ENCODE peak calls at places on chromosomes 6 and 20, in nine cellular contexts. One of them, this sample, is unnamed. For H3K27me3, the result is how much of the 10 kb centered on the place peaks cover.

GRCh38 chr6:42766163-42766670 is 15.6 kb upstream of the BICRAL start:
- DNase-seq in CD8-positive, alpha-beta memory T cell: no peak
- DNase-seq in Panc1: peak
- DNase-seq in HCT116: peak
- DNase-seq in brain microvascular endothelial cell: peak
- DNase-seq in body of pancreas: no peak
- DNase-seq in IMR-90: peak
- DNase-seq in adrenal gland: no peak
- DNase-seq in cardiac muscle cell: no peak
- DNase-seq in this sample: no peak

GRCh38 chr6:113512581-113512980 is 344.6 kb upstream of the MARCKS start:
- DNase-seq in CD8-positive, alpha-beta memory T cell: no peak
- DNase-seq in Panc1: no peak
- DNase-seq in HCT116: no peak
- DNase-seq in brain microvascular endothelial cell: no peak
- DNase-seq in body of pancreas: no peak
- DNase-seq in IMR-90: no peak
- DNase-seq in adrenal gland: no peak
- DNase-seq in cardiac muscle cell: no peak
- DNase-seq in this sample: no peak

GRCh38 chr6:117346142-117346930 is 79.4 kb downstream of the ROS1 start:
- DNase-seq in CD8-positive, alpha-beta memory T cell: no peak
- DNase-seq in Panc1: no peak
- DNase-seq in HCT116: no peak
- DNase-seq in brain microvascular endothelial cell: no peak
- DNase-seq in body of pancreas: no peak
- DNase-seq in IMR-90: peak
- DNase-seq in adrenal gland: no peak
- DNase-seq in cardiac muscle cell: peak
- DNase-seq in this sample: no peak

GRCh38 chr20:8390500-8390899 is 258.4 kb downstream of the PLCB1 start:
- DNase-seq in CD8-positive, alpha-beta memory T cell: no peak
- DNase-seq in Panc1: no peak
- DNase-seq in HCT116: no peak
- DNase-seq in brain microvascular endothelial cell: no peak
- DNase-seq in body of pancreas: no peak
- DNase-seq in IMR-90: no peak
- DNase-seq in adrenal gland: no peak
- DNase-seq in cardiac muscle cell: no peak
- DNase-seq in this sample: no peak

GRCh38 chr6:39791311-39791710 is 865 bp upstream of the DAAM2 start:
- DNase-seq in CD8-positive, alpha-beta memory T cell: no peak
- DNase-seq in Panc1: no peak
- DNase-seq in HCT116: no peak
- DNase-seq in brain microvascular endothelial cell: no peak
- DNase-seq in body of pancreas: no peak
- DNase-seq in IMR-90: no peak
- DNase-seq in adrenal gland: no peak
- DNase-seq in cardiac muscle cell: no peak
- DNase-seq in this sample: no peak

GRCh38 chr20:63045991-63046390 is 39.2 kb upstream of the BHLHE23 start:
- DNase-seq in CD8-positive, alpha-beta memory T cell: peak
- DNase-seq in Panc1: no peak
- DNase-seq in HCT116: no peak
- DNase-seq in brain microvascular endothelial cell: no peak
- DNase-seq in body of pancreas: no peak
- DNase-seq in IMR-90: no peak
- DNase-seq in adrenal gland: no peak
- DNase-seq in cardiac muscle cell: no peak
- DNase-seq in this sample: no peak

GRCh38 chr6:162211022-162211421 is 516.5 kb downstream of the PRKN start:
- DNase-seq in CD8-positive, alpha-beta memory T cell: no peak
- DNase-seq in Panc1: no peak
- DNase-seq in HCT116: no peak
- DNase-seq in brain microvascular endothelial cell: no peak
- DNase-seq in body of pancreas: no peak
- DNase-seq in IMR-90: no peak
- DNase-seq in adrenal gland: no peak
- DNase-seq in cardiac muscle cell: no peak
- DNase-seq in this sample: no peak

GRCh38 chr6:45558858-45559257 is 181.1 kb upstream of the SUPT3H start:
- DNase-seq in CD8-positive, alpha-beta memory T cell: no peak
- DNase-seq in Panc1: no peak
- DNase-seq in HCT116: no peak
- DNase-seq in brain microvascular endothelial cell: no peak
- DNase-seq in body of pancreas: no peak
- DNase-seq in IMR-90: no peak
- DNase-seq in adrenal gland: no peak
- DNase-seq in cardiac muscle cell: no peak
- DNase-seq in this sample: no peak

GRCh38 chr6:78810146-78810545 is 57.2 kb upstream of the IRAK1BP1 start:
- DNase-seq in CD8-positive, alpha-beta memory T cell: no peak
- DNase-seq in Panc1: no peak
- DNase-seq in HCT116: peak
- DNase-seq in brain microvascular endothelial cell: peak
- DNase-seq in body of pancreas: no peak
- DNase-seq in IMR-90: peak
- DNase-seq in adrenal gland: no peak
- DNase-seq in cardiac muscle cell: peak
- DNase-seq in this sample: no peak

GRCh38 chr20:63321148-63321831 is 28.3 kb downstream of the COL20A1 start:
- DNase-seq in CD8-positive, alpha-beta memory T cell: peak
- DNase-seq in Panc1: no peak
- DNase-seq in HCT116: no peak
- DNase-seq in brain microvascular endothelial cell: no peak
- DNase-seq in body of pancreas: peak
- DNase-seq in IMR-90: peak
- DNase-seq in adrenal gland: no peak
- DNase-seq in cardiac muscle cell: peak
- DNase-seq in this sample: no peak

GRCh38 chr6:56335733-56336132 is 88.4 kb upstream of the COL21A1 start:
- DNase-seq in CD8-positive, alpha-beta memory T cell: no peak
- DNase-seq in Panc1: peak
- DNase-seq in HCT116: peak
- DNase-seq in brain microvascular endothelial cell: peak
- DNase-seq in body of pancreas: no peak
- DNase-seq in IMR-90: peak
- DNase-seq in adrenal gland: no peak
- DNase-seq in cardiac muscle cell: no peak
- DNase-seq in this sample: no peak

GRCh38 chr6:106979435-106979884 is 4.9 kb upstream of the CD24 start:
- DNase-seq in CD8-positive, alpha-beta memory T cell: peak
- DNase-seq in Panc1: peak
- DNase-seq in HCT116: peak
- DNase-seq in brain microvascular endothelial cell: peak
- DNase-seq in body of pancreas: peak
- DNase-seq in IMR-90: peak
- DNase-seq in adrenal gland: peak
- DNase-seq in cardiac muscle cell: peak
- DNase-seq in this sample: peak

GRCh38 chr6:135438907-135439535 is 58.5 kb downstream of the AHI1 start:
- DNase-seq in CD8-positive, alpha-beta memory T cell: no peak
- DNase-seq in Panc1: peak
- DNase-seq in HCT116: no peak
- DNase-seq in brain microvascular endothelial cell: peak
- DNase-seq in body of pancreas: no peak
- DNase-seq in IMR-90: peak
- DNase-seq in adrenal gland: no peak
- DNase-seq in cardiac muscle cell: peak
- DNase-seq in this sample: peak

GRCh38 chr20:62512812-62513211 is 37.0 kb upstream of the GATA5 start:
- DNase-seq in CD8-positive, alpha-beta memory T cell: no peak
- DNase-seq in Panc1: no peak
- DNase-seq in HCT116: no peak
- DNase-seq in brain microvascular endothelial cell: no peak
- DNase-seq in body of pancreas: no peak
- DNase-seq in IMR-90: no peak
- DNase-seq in adrenal gland: no peak
- DNase-seq in cardiac muscle cell: no peak
- DNase-seq in this sample: no peak

DNA sequence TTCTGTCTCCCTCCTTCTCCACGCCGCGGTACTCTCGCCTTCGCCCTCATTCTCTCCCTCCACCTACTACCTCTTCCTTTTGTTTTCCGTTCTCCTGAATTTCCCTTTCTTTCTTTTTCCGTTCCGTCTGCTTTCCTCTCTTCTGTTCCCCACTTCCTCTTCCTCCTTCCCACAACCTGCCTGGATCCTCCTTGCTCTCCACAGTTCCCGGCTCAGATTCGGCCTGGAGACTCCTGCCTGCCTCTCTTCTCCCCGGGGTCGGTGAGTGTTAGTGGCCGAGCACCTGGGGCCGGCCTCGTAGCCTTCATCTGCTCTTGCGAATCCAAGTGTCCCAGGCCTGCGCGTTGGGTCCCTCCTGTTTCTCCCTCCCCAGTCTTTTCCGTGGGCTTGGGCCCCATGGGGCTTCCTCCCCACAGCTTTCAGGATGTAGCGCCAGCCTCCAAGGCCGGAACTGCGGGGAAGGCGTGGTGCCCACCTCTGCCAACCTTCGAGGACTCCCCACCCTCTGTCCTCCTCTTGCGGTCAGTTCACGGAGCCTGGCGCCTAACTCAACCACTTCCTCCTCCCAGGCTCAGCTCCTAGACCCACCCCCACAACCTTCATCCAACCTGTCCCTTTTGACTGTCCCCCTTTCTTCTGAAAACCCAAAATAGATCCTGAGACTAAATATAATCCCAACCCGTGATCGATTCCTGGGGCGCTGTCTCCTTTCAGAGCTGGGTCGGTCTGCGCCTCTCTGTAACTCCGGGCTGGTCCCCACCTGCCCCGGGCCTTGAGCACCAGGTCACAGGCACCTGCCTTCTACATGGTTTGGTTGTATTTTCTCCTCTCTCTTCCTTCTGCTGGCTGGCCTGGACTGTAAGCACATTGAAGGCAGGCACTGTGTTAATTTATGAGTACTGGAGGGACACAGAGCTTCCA is 6.8 kb downstream of the NRN1 start:
- DNase-seq in CD8-positive, alpha-beta memory T cell: no peak
- DNase-seq in Panc1: no peak
- DNase-seq in HCT116: no peak
- DNase-seq in brain microvascular endothelial cell: no peak
- DNase-seq in body of pancreas: no peak
- DNase-seq in IMR-90: no peak
- DNase-seq in adrenal gland: no peak
- DNase-seq in cardiac muscle cell: no peak
- DNase-seq in this sample: no peak
- H3K4me3 ChIP-seq in CD8-positive, alpha-beta memory T cell: no peak
- H3K4me3 ChIP-seq in Panc1: no peak
- H3K4me3 ChIP-seq in HCT116: no peak
- H3K4me3 ChIP-seq in brain microvascular endothelial cell: no peak
- H3K4me3 ChIP-seq in body of pancreas: no peak
- H3K4me3 ChIP-seq in IMR-90: no peak
- H3K4me3 ChIP-seq in adrenal gland: no peak
- H3K4me3 ChIP-seq in cardiac muscle cell: no peak
- H3K4me3 ChIP-seq in this sample: no peak

DNA sequence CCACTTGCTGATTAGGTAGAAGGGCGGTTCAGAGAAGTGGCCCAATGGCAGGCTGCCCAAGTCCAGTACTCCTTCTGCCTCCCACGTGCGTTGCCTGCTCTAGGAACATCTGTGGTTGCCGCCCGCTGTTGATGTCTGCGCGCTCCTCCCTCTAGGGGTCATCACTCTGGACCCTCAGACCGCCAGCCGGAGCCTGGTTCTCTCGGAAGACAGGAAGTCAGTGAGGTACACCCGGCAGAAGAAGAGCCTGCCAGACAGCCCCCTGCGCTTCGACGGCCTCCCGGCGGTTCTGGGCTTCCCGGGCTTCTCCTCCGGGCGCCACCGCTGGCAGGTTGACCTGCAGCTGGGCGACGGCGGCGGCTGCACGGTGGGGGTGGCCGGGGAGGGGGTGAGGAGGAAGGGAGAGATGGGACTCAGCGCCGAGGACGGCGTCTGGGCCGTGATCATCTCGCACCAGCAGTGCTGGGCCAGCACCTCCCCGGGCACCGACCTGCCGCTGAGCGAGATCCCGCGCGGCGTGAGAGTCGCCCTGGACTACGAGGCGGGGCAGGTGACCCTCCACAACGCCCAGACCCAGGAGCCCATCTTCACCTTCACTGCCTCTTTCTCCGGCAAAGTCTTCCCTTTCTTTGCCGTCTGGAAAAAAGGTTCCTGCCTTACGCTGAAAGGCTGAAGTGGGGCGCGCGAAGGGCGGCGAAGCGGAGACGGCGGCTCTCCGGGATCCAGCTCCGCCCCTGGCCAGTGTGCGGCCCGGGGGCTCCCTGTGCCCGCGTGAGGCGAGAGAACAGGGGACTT is 8.5 kb downstream of the TRIM15 start:
- DNase-seq in CD8-positive, alpha-beta memory T cell: no peak
- DNase-seq in Panc1: no peak
- DNase-seq in HCT116: no peak
- DNase-seq in brain microvascular endothelial cell: peak
- DNase-seq in body of pancreas: no peak
- DNase-seq in IMR-90: no peak
- DNase-seq in adrenal gland: no peak
- DNase-seq in cardiac muscle cell: peak
- DNase-seq in this sample: no peak
- H3K27me3 ChIP-seq in CD8-positive, alpha-beta memory T cell: under half
- H3K27me3 ChIP-seq in Panc1: under half
- H3K27me3 ChIP-seq in HCT116: under half
- H3K27me3 ChIP-seq in brain microvascular endothelial cell: half or more
- H3K27me3 ChIP-seq in body of pancreas: under half
- H3K27me3 ChIP-seq in IMR-90: half or more
- H3K27me3 ChIP-seq in adrenal gland: under half
- H3K27me3 ChIP-seq in cardiac muscle cell: half or more
- H3K27me3 ChIP-seq in this sample: under half

GRCh38 chr6:90584636-90585255 is 2.1 kb downstream of the MAP3K7 start:
- DNase-seq in CD8-positive, alpha-beta memory T cell: no peak
- DNase-seq in Panc1: no peak
- DNase-seq in HCT116: no peak
- DNase-seq in brain microvascular endothelial cell: no peak
- DNase-seq in body of pancreas: no peak
- DNase-seq in IMR-90: peak
- DNase-seq in adrenal gland: no peak
- DNase-seq in cardiac muscle cell: no peak
- DNase-seq in this sample: no peak
- H3K4me3 ChIP-seq in CD8-positive, alpha-beta memory T cell: no peak
- H3K4me3 ChIP-seq in Panc1: peak
- H3K4me3 ChIP-seq in HCT116: no peak
- H3K4me3 ChIP-seq in brain microvascular endothelial cell: peak
- H3K4me3 ChIP-seq in body of pancreas: no peak
- H3K4me3 ChIP-seq in IMR-90: peak
- H3K4me3 ChIP-seq in adrenal gland: no peak
- H3K4me3 ChIP-seq in cardiac muscle cell: peak
- H3K4me3 ChIP-seq in this sample: peak

DNA sequence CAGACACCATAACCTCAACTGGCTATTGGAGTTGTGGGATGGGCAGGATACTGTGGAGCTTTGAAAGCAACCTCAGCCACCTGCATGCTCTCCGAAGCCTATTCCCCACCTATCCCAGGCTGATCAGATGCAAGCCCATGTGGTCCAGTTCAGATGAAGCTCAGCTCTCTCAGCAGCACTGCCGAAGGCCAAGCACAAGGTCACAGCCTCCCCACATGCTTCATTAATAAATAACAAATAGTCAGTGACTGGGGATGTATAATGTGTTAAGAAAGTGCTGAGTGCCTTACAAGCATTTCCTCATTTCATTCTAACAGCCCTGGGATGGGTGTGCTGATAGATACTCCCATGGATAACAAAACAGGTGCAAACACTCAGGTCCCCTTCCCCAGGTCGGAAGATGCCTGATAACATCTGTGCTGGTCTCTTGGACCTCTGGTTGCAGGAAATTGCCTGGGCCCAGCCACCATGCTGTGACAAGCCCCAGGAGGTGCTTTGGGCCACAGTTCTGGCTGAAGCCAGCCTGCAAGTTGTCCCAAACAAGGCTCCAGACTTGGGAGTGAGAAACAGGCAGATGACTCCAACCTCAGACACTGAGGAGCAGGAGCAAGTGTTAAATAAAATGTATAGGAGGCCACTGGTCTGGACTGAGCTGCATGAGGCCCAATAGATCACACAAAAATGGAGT is 3.7 kb downstream of the ACSS1 start:
- DNase-seq in CD8-positive, alpha-beta memory T cell: peak
- DNase-seq in Panc1: no peak
- DNase-seq in HCT116: no peak
- DNase-seq in brain microvascular endothelial cell: no peak
- DNase-seq in body of pancreas: peak
- DNase-seq in IMR-90: no peak
- DNase-seq in adrenal gland: no peak
- DNase-seq in cardiac muscle cell: no peak
- DNase-seq in this sample: no peak
- H3K27me3 ChIP-seq in CD8-positive, alpha-beta memory T cell: under half
- H3K27me3 ChIP-seq in Panc1: under half
- H3K27me3 ChIP-seq in HCT116: under half
- H3K27me3 ChIP-seq in brain microvascular endothelial cell: under half
- H3K27me3 ChIP-seq in body of pancreas: under half
- H3K27me3 ChIP-seq in IMR-90: under half
- H3K27me3 ChIP-seq in adrenal gland: under half
- H3K27me3 ChIP-seq in cardiac muscle cell: half or more
- H3K27me3 ChIP-seq in this sample: under half

This sample was measured in GM06990.